ENCODE peak calls at places on chromosomes 11 and 22, in six cellular contexts. One of them, this sample, is unnamed.

GRCh38 chr11:110613526-110613925 is 98.7 kb downstream of the ARHGAP20 start:
- DNase-seq in stomach: no peak
- DNase-seq in suprapubic skin: no peak
- DNase-seq in sigmoid colon: no peak
- DNase-seq in SK-N-SH: no peak
- DNase-seq in transverse colon: no peak
- DNase-seq in this sample: no peak

GRCh38 chr11:27976262-27976661 is 131.7 kb downstream of the KIF18A start:
- DNase-seq in SK-N-SH: no peak
- DNase-seq in sigmoid colon: no peak
- DNase-seq in suprapubic skin: no peak
- DNase-seq in stomach: no peak
- DNase-seq in transverse colon: no peak
- DNase-seq in this sample: no peak

GRCh38 chr11:102385053-102385976 is 38.3 kb downstream of the BIRC2 start:
- DNase-seq in transverse colon: no peak
- DNase-seq in SK-N-SH: no peak
- DNase-seq in sigmoid colon: no peak
- DNase-seq in stomach: no peak
- DNase-seq in suprapubic skin: no peak
- DNase-seq in this sample: no peak

GRCh38 chr22:27474711-27475547 is 326.6 kb downstream of the MN1 start:
- DNase-seq in transverse colon: no peak
- DNase-seq in SK-N-SH: no peak
- DNase-seq in stomach: no peak
- DNase-seq in suprapubic skin: no peak
- DNase-seq in sigmoid colon: peak
- DNase-seq in this sample: no peak

GRCh38 chr11:95108159-95108611 is 18.5 kb downstream of the ENDOD1 start:
- DNase-seq in sigmoid colon: no peak
- DNase-seq in stomach: peak
- DNase-seq in suprapubic skin: no peak
- DNase-seq in transverse colon: peak
- DNase-seq in SK-N-SH: no peak
- DNase-seq in this sample: no peak

GRCh38 chr11:34860034-34860433 is 56.1 kb downstream of the APIP start:
- DNase-seq in transverse colon: no peak
- DNase-seq in suprapubic skin: no peak
- DNase-seq in SK-N-SH: no peak
- DNase-seq in sigmoid colon: no peak
- DNase-seq in stomach: no peak
- DNase-seq in this sample: peak

GRCh38 chr22:33658775-33659174 is 261.5 kb downstream of the LARGE1 start:
- DNase-seq in sigmoid colon: peak
- DNase-seq in SK-N-SH: no peak
- DNase-seq in suprapubic skin: peak
- DNase-seq in stomach: no peak
- DNase-seq in transverse colon: no peak
- DNase-seq in this sample: peak

GRCh38 chr11:69348414-69349235 is 54.7 kb downstream of the MYEOV start:
- DNase-seq in sigmoid colon: no peak
- DNase-seq in SK-N-SH: no peak
- DNase-seq in suprapubic skin: peak
- DNase-seq in transverse colon: no peak
- DNase-seq in stomach: no peak
- DNase-seq in this sample: no peak

GRCh38 chr11:2346014-2346413 is 31.1 kb upstream of the CD81 start:
- DNase-seq in transverse colon: no peak
- DNase-seq in SK-N-SH: no peak
- DNase-seq in stomach: no peak
- DNase-seq in suprapubic skin: no peak
- DNase-seq in sigmoid colon: no peak
- DNase-seq in this sample: no peak

GRCh38 chr22:19812910-19813309 is 41.8 kb downstream of the GNB1L start:
- DNase-seq in suprapubic skin: peak
- DNase-seq in sigmoid colon: peak
- DNase-seq in transverse colon: no peak
- DNase-seq in SK-N-SH: no peak
- DNase-seq in stomach: peak
- DNase-seq in this sample: no peak

GRCh38 chr22:47100646-47101045 is 338.2 kb downstream of the TBC1D22A start:
- DNase-seq in stomach: no peak
- DNase-seq in sigmoid colon: no peak
- DNase-seq in suprapubic skin: no peak
- DNase-seq in transverse colon: no peak
- DNase-seq in SK-N-SH: no peak
- DNase-seq in this sample: no peak

GRCh38 chr11:103601230-103601846 is 435.1 kb upstream of the DDI1 start:
- DNase-seq in transverse colon: no peak
- DNase-seq in SK-N-SH: peak
- DNase-seq in suprapubic skin: no peak
- DNase-seq in sigmoid colon: no peak
- DNase-seq in stomach: no peak
- DNase-seq in this sample: peak

GRCh38 chr11:69704508-69705245 is 855 bp upstream of the FGF19 start:
- DNase-seq in transverse colon: no peak
- DNase-seq in stomach: no peak
- DNase-seq in suprapubic skin: no peak
- DNase-seq in SK-N-SH: peak
- DNase-seq in sigmoid colon: no peak
- DNase-seq in this sample: no peak

GRCh38 chr22:31829505-31829904 is 75.7 kb downstream of the DEPDC5 start:
- DNase-seq in suprapubic skin: no peak
- DNase-seq in SK-N-SH: peak
- DNase-seq in transverse colon: no peak
- DNase-seq in stomach: no peak
- DNase-seq in sigmoid colon: no peak
- DNase-seq in this sample: no peak

GRCh38 chr11:86639172-86639571 is 33.2 kb downstream of the ME3 start:
- DNase-seq in transverse colon: no peak
- DNase-seq in SK-N-SH: no peak
- DNase-seq in stomach: no peak
- DNase-seq in sigmoid colon: no peak
- DNase-seq in suprapubic skin: no peak
- DNase-seq in this sample: no peak

GRCh38 chr11:65895482-65895981 is 4.7 kb downstream of the FOSL1 start:
- DNase-seq in SK-N-SH: no peak
- DNase-seq in suprapubic skin: no peak
- DNase-seq in sigmoid colon: no peak
- DNase-seq in transverse colon: no peak
- DNase-seq in stomach: no peak
- DNase-seq in this sample: no peak

GRCh38 chr11:68818181-68818580 is 23.5 kb downstream of the CPT1A start:
- DNase-seq in SK-N-SH: no peak
- DNase-seq in sigmoid colon: no peak
- DNase-seq in suprapubic skin: no peak
- DNase-seq in stomach: no peak
- DNase-seq in transverse colon: no peak
- DNase-seq in this sample: no peak

GRCh38 chr11:1786466-1786865 is 22.7 kb upstream of the CTSD start:
- DNase-seq in sigmoid colon: no peak
- DNase-seq in transverse colon: no peak
- DNase-seq in suprapubic skin: no peak
- DNase-seq in stomach: no peak
- DNase-seq in SK-N-SH: no peak
- DNase-seq in this sample: no peak

GRCh38 chr11:119728651-119729580 is at the start of gene NECTIN1:
- DNase-seq in stomach: peak
- DNase-seq in suprapubic skin: peak
- DNase-seq in SK-N-SH: peak
- DNase-seq in sigmoid colon: peak
- DNase-seq in transverse colon: peak
- DNase-seq in this sample: peak

GRCh38 chr11:119726150-119726553 is 2.8 kb downstream of the NECTIN1 start:
- DNase-seq in transverse colon: no peak
- DNase-seq in sigmoid colon: no peak
- DNase-seq in stomach: no peak
- DNase-seq in suprapubic skin: no peak
- DNase-seq in SK-N-SH: no peak
- DNase-seq in this sample: no peak

GRCh38 chr11:119726585-119727522 is 2.1 kb downstream of the NECTIN1 start:
- DNase-seq in stomach: no peak
- DNase-seq in suprapubic skin: no peak
- DNase-seq in transverse colon: no peak
- DNase-seq in SK-N-SH: no peak
- DNase-seq in sigmoid colon: no peak
- DNase-seq in this sample: no peak

GRCh38 chr11:119728226-119728626 is 774 bp downstream of the NECTIN1 start:
- DNase-seq in stomach: no peak
- DNase-seq in suprapubic skin: no peak
- DNase-seq in SK-N-SH: no peak
- DNase-seq in sigmoid colon: no peak
- DNase-seq in transverse colon: peak
- DNase-seq in this sample: no peak

DNA sequence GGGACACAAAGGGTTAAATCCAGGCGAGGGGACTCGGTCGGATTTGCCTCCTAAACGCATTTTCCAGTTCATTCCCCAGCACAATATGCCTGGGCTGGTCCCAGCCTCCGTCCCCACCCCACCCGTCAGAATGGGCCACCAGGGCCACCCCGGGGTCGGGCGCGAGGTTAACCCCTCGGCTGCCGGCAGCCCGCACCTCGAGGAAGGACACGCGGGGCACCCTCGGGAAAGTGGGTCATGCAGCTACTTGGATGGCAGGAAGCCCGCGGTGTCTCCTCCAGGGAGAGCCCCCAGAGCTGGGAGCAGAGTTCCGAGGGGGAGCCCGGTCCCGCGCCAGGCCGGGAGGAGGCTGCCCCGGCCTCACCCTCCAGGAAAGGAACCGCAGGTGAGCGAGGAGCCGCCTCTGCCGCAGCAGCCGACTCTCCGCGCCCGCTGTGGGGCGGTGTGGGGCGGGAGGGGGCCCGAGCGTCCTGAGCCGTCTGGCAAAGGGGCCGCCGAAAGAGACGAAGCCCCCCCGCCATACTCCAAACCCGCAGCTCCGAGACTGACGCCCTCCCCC is 1.4 kb downstream of the NECTIN1 start:
- DNase-seq in sigmoid colon: no peak
- DNase-seq in SK-N-SH: peak
- DNase-seq in stomach: peak
- DNase-seq in transverse colon: peak
- DNase-seq in suprapubic skin: no peak
- DNase-seq in this sample: peak
- TF ChIP-seq CTCF in sigmoid colon: no peak
- TF ChIP-seq CTCF in SK-N-SH: no peak
- TF ChIP-seq CTCF in stomach: no peak
- TF ChIP-seq CTCF in transverse colon: no peak
- TF ChIP-seq CTCF in suprapubic skin: no peak
- TF ChIP-seq CTCF in this sample: no peak

GRCh38 chr22:36317658-36318271 is 64.8 kb downstream of the APOL1 start:
- DNase-seq in suprapubic skin: no peak
- DNase-seq in stomach: no peak
- DNase-seq in sigmoid colon: no peak
- DNase-seq in transverse colon: no peak
- DNase-seq in SK-N-SH: no peak
- DNase-seq in this sample: no peak
- TF ChIP-seq POLR2AphosphoS5 in suprapubic skin: no peak
- TF ChIP-seq POLR2AphosphoS5 in stomach: no peak
- TF ChIP-seq POLR2AphosphoS5 in sigmoid colon: peak
- TF ChIP-seq POLR2AphosphoS5 in transverse colon: no peak
- TF ChIP-seq POLR2AphosphoS5 in SK-N-SH: no peak
- TF ChIP-seq POLR2AphosphoS5 in this sample: no peak

GRCh38 chr22:42173183-42173926 is 42.7 kb upstream of the CYP2D6 start:
- DNase-seq in transverse colon: no peak
- DNase-seq in sigmoid colon: no peak
- DNase-seq in stomach: no peak
- DNase-seq in SK-N-SH: no peak
- DNase-seq in suprapubic skin: no peak
- DNase-seq in this sample: no peak

GRCh38 chr22:42171946-42172345 is 41.3 kb upstream of the CYP2D6 start:
- DNase-seq in stomach: no peak
- DNase-seq in SK-N-SH: no peak
- DNase-seq in suprapubic skin: no peak
- DNase-seq in sigmoid colon: no peak
- DNase-seq in transverse colon: no peak
- DNase-seq in this sample: no peak

GRCh38 chr22:42172385-42173172 is 42.0 kb upstream of the CYP2D6 start:
- DNase-seq in sigmoid colon: no peak
- DNase-seq in stomach: no peak
- DNase-seq in SK-N-SH: peak
- DNase-seq in suprapubic skin: no peak
- DNase-seq in transverse colon: peak
- DNase-seq in this sample: no peak

GRCh38 chr22:42170946-42171345 is 40.3 kb upstream of the CYP2D6 start:
- DNase-seq in sigmoid colon: no peak
- DNase-seq in SK-N-SH: no peak
- DNase-seq in transverse colon: no peak
- DNase-seq in suprapubic skin: no peak
- DNase-seq in stomach: no peak
- DNase-seq in this sample: no peak

DNA sequence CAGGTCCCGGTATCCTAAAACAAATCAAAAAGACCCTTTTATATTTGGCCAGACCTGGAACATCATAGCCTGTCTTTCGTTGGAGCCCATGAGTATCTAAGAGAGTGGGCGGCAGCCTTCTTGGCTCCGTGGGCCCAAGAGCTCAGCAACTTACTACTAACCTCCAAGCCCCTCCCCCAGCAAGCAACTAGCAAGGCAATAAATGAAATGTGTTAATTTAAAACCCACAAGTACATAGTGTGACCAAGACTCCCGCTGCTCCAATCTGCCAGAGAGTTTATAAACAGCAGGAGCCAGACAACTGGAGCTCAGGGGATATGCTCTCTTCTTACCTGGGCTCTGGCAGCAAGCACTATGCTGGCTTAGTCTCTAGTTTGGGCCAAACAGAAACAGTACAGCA is 40.8 kb upstream of the CYP2D6 start:
- DNase-seq in sigmoid colon: no peak
- DNase-seq in transverse colon: no peak
- DNase-seq in suprapubic skin: no peak
- DNase-seq in stomach: no peak
- DNase-seq in SK-N-SH: no peak
- DNase-seq in this sample: no peak
- TF ChIP-seq EP300 in sigmoid colon: no peak
- TF ChIP-seq EP300 in transverse colon: no peak
- TF ChIP-seq EP300 in suprapubic skin: no peak
- TF ChIP-seq EP300 in stomach: no peak
- TF ChIP-seq EP300 in SK-N-SH: no peak
- TF ChIP-seq EP300 in this sample: no peak

GRCh38 chr11:67405688-67406339 is 1.9 kb downstream of the TBC1D10C start:
- DNase-seq in sigmoid colon: no peak
- DNase-seq in stomach: no peak
- DNase-seq in SK-N-SH: no peak
- DNase-seq in transverse colon: no peak
- DNase-seq in suprapubic skin: no peak
- DNase-seq in this sample: no peak

GRCh38 chr11:67408437-67409200 is 4.7 kb downstream of the TBC1D10C start:
- DNase-seq in sigmoid colon: no peak
- DNase-seq in SK-N-SH: no peak
- DNase-seq in stomach: no peak
- DNase-seq in transverse colon: no peak
- DNase-seq in suprapubic skin: no peak
- DNase-seq in this sample: no peak

GRCh38 chr11:67407700-67408163 is 3.8 kb downstream of the TBC1D10C start:
- DNase-seq in sigmoid colon: no peak
- DNase-seq in SK-N-SH: no peak
- DNase-seq in stomach: no peak
- DNase-seq in suprapubic skin: no peak
- DNase-seq in transverse colon: no peak
- DNase-seq in this sample: no peak

GRCh38 chr11:67406420-67406968 is 2.6 kb downstream of the TBC1D10C start:
- DNase-seq in suprapubic skin: no peak
- DNase-seq in stomach: no peak
- DNase-seq in transverse colon: no peak
- DNase-seq in sigmoid colon: no peak
- DNase-seq in SK-N-SH: no peak
- DNase-seq in this sample: peak

GRCh38 chr11:67406969-67407699 is 3.3 kb downstream of the TBC1D10C start:
- DNase-seq in suprapubic skin: no peak
- DNase-seq in transverse colon: no peak
- DNase-seq in SK-N-SH: peak
- DNase-seq in sigmoid colon: no peak
- DNase-seq in stomach: no peak
- DNase-seq in this sample: no peak
- TF ChIP-seq CTCF in suprapubic skin: no peak
- TF ChIP-seq CTCF in transverse colon: no peak
- TF ChIP-seq CTCF in SK-N-SH: no peak
- TF ChIP-seq CTCF in sigmoid colon: no peak
- TF ChIP-seq CTCF in stomach: no peak
- TF ChIP-seq CTCF in this sample: no peak

This sample was measured in upper lobe of left lung.